ENCODE peak calls at places on chromosome 9, in nine cellular contexts. I is cardiac fibroblast, K is kidney, A is tibial nerve, J is epithelial cell of proximal tubule, Q is HFF-Myc, S is fibroblast of lung, W is astrocyte of the cerebellum, M is MM.1S. Z is an unnamed sample.

GRCh38 chr9:73023025-73023541 is 70.2 kb upstream of the ALDH1A1 start:
- DNase-seq in I (peak), K (no peak), A (no peak), J (no peak), Q (no peak), S (peak), W (peak), M (peak), Z (no peak)

GRCh38 chr9:95100071-95100627 is 217.4 kb downstream of the FANCC start:
- DNase-seq in I (no peak), K (no peak), A (no peak), J (no peak), Q (no peak), S (peak), W (no peak), M (no peak), Z (no peak)

GRCh38 chr9:33233659-33234335 is 6.2 kb upstream of the SPINK4 start:
- DNase-seq in I (peak), K (peak), A (peak), J (peak), Q (peak), S (peak), W (peak), M (peak), Z (peak)

GRCh38 chr9:138060881-138061280 is 183.3 kb downstream of the CACNA1B start:
- DNase-seq in I (no peak), K (peak), A (no peak), J (no peak), Q (no peak), S (no peak), W (no peak), M (no peak), Z (no peak)

GRCh38 chr9:86287013-86287412 is 4.7 kb upstream of the ISCA1 start:
- DNase-seq in I (peak), K (no peak), A (no peak), J (peak), Q (no peak), S (peak), W (peak), M (no peak), Z (no peak)

GRCh38 chr9:114230068-114230467 is 74.7 kb downstream of the COL27A1 start:
- DNase-seq in I (no peak), K (no peak), A (no peak), J (no peak), Q (no peak), S (no peak), W (no peak), M (no peak), Z (no peak)

GRCh38 chr9:86077286-86077685 is 22.1 kb downstream of the GOLM1 start:
- DNase-seq in I (no peak), K (no peak), A (no peak), J (no peak), Q (no peak), S (no peak), W (no peak), M (no peak), Z (no peak)

GRCh38 chr9:123871781-123872180 is 58.1 kb downstream of the DENND1A start:
- DNase-seq in I (no peak), K (no peak), A (no peak), J (no peak), Q (no peak), S (peak), W (no peak), M (no peak), Z (no peak)

GRCh38 chr9:69455311-69455710 is 130.3 kb downstream of the ENTREP1 start:
- DNase-seq in I (no peak), K (no peak), A (no peak), J (no peak), Q (no peak), S (no peak), W (no peak), M (no peak), Z (no peak)

GRCh38 chr9:109815366-109815947 is 35.5 kb downstream of the PALM2AKAP2 start:
- DNase-seq in I (peak), K (no peak), A (no peak), J (no peak), Q (no peak), S (peak), W (no peak), M (no peak), Z (no peak)

GRCh38 chr9:21576331-21577189 is 94.4 kb upstream of the IFNE start:
- DNase-seq in I (peak), K (no peak), A (no peak), J (peak), Q (peak), S (peak), W (peak), M (no peak), Z (no peak)

GRCh38 chr9:4617752-4618151 is 44.3 kb upstream of the PLPP6 start:
- DNase-seq in I (no peak), K (no peak), A (no peak), J (no peak), Q (no peak), S (no peak), W (no peak), M (no peak), Z (no peak)

GRCh38 chr9:38417003-38417965 is 7.0 kb downstream of the IGFBPL1 start:
- DNase-seq in I (no peak), K (no peak), A (no peak), J (no peak), Q (no peak), S (no peak), W (no peak), M (no peak), Z (no peak)

GRCh38 chr9:86126998-86127972 is 27.9 kb upstream of the GOLM1 start:
- DNase-seq in I (peak), K (peak), A (peak), J (peak), Q (peak), S (peak), W (peak), M (peak), Z (peak)

GRCh38 chr9:85528607-85529006 is 213.1 kb downstream of the AGTPBP1 start:
- DNase-seq in I (no peak), K (no peak), A (no peak), J (no peak), Q (no peak), S (no peak), W (no peak), M (no peak), Z (no peak)

GRCh38 chr9:5566054-5566618 is 55.8 kb downstream of the PDCD1LG2 start:
- DNase-seq in I (no peak), K (no peak), A (no peak), J (peak), Q (no peak), S (no peak), W (no peak), M (no peak), Z (no peak)

GRCh38 chr9:79670269-79670961 is 98.7 kb downstream of the TLE4 start:
- DNase-seq in I (peak), K (no peak), A (no peak), J (no peak), Q (no peak), S (no peak), W (no peak), M (no peak), Z (peak)

GRCh38 chr9:116791314-116791713 is 104.2 kb downstream of the TRIM32 start:
- DNase-seq in I (no peak), K (no peak), A (no peak), J (no peak), Q (no peak), S (no peak), W (no peak), M (no peak), Z (no peak)

DNA sequence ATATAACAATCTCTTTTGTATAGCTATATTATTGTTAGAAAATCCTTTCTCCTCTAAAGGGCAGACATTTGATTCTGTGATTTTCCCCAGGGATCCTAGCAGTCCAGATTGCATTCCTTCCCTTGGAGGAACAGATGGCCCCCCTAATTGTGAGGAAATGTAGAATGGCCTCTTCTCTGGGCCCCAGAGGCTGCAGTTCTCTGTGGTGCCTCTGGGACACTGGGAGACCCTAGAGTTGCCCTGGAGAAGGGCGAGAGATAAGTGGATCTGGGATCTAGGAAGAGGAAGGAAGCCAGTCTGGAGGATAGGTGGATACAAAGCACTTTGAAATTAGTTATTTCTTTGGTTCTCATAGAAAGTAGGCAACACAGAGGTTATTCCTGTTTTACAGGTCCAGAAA is 1.9 kb upstream of the HINT2 start:
- DNase-seq in I (no peak), K (no peak), A (no peak), J (no peak), Q (no peak), S (no peak), W (no peak), M (no peak), Z (no peak)
- TF ChIP-seq CTCF in I (no peak), K (no peak), A (no peak), J (peak), Q (peak), S (no peak), W (no peak), M (peak), Z (no peak)

GRCh38 chr9:136799079-136799853 is 3.1 kb downstream of the CCDC183 start:
- DNase-seq in I (no peak), K (peak), A (no peak), J (no peak), Q (no peak), S (no peak), W (no peak), M (no peak), Z (peak)
- H3K4me3 ChIP-seq in I (no peak), K (no peak), A (peak), J (peak), Q (no peak), S (no peak), W (no peak), M (peak), Z (peak)

GRCh38 chr9:119284118-119284517 is 85.1 kb downstream of the BRINP1 start:
- DNase-seq in I (no peak), K (no peak), A (no peak), J (no peak), Q (no peak), S (peak), W (peak), M (no peak), Z (no peak)
- TF ChIP-seq CTCF in I (no peak), K (no peak), A (no peak), J (peak), Q (no peak), S (no peak), W (peak), M (no peak), Z (no peak)

DNA sequence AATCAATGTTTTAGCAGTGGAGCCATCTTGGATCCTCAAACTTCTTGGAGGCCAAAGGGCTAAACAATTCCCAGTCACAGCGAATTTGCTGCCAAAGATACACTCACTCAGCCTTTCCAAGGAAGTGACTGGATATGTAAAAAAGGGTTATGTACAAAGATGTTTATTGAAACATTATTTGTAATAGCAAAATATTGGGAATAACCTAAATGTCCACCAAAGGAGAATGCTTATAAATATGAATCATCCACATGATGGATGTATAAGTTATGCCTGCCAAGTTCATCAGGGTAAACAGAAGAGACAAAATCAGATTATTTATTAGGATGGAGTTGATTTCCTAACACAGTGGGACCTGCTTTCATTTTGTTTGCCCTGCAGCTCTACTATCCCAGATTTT is 145.2 kb upstream of the ABCA1 start:
- DNase-seq in I (peak), K (no peak), A (no peak), J (no peak), Q (no peak), S (peak), W (no peak), M (no peak), Z (no peak)
- H3K4me3 ChIP-seq in I (no peak), K (no peak), A (no peak), J (no peak), Q (no peak), S (no peak), W (no peak), M (no peak), Z (no peak)

GRCh38 chr9:136536721-136537241 is 9.1 kb downstream of the NOTCH1 start:
- DNase-seq in I (no peak), K (no peak), A (no peak), J (no peak), Q (no peak), S (no peak), W (no peak), M (no peak), Z (no peak)
- TF ChIP-seq CTCF in I (no peak), K (no peak), A (no peak), J (peak), Q (peak), S (no peak), W (no peak), M (no peak), Z (no peak)

GRCh38 chr9:125746774-125747052 is 460 bp upstream of the PBX3 start:
- DNase-seq in I (no peak), K (no peak), A (no peak), J (no peak), Q (no peak), S (no peak), W (no peak), M (no peak), Z (no peak)
- H3K4me3 ChIP-seq in I (peak), K (no peak), A (peak), J (peak), Q (peak), S (no peak), W (peak), M (no peak), Z (peak)

Z was measured in RWPE2.